ENCODE peak calls at places on chromosomes 16 and 17, in ten cellular contexts. J is OCI-LY7, T is lung, I is cardiac muscle cell, Z is heart left ventricle, W is Panc1, M is astrocyte of the cerebellum, L is body of pancreas, F is foreskin fibroblast, B is epithelial cell of esophagus. O is an unnamed sample.

GRCh38 chr17:51617876-51618455 is 357.6 kb downstream of the UTP18 start:
- DNase-seq in J (no peak), T (no peak), I (no peak), Z (no peak), W (no peak), M (no peak), L (no peak), F (no peak), B (no peak), O (no peak)

GRCh38 chr17:7558544-7559306 is at the start of gene TNFSF13:
- DNase-seq in J (no peak), T (peak), I (no peak), Z (no peak), W (no peak), M (no peak), L (peak), F (peak), B (no peak), O (no peak)

GRCh38 chr16:57187508-57187854 is 1.4 kb downstream of the RSPRY1 start:
- DNase-seq in J (peak), T (no peak), I (no peak), Z (no peak), W (no peak), M (no peak), L (peak), F (no peak), B (no peak), O (no peak)

GRCh38 chr16:77711775-77712174 is 10.5 kb upstream of the NUDT7 start:
- DNase-seq in J (no peak), T (no peak), I (no peak), Z (no peak), W (no peak), M (peak), L (no peak), F (no peak), B (no peak), O (no peak)

GRCh38 chr17:77736721-77737120 is 221.8 kb upstream of the TNRC6C start:
- DNase-seq in J (no peak), T (no peak), I (no peak), Z (no peak), W (no peak), M (no peak), L (no peak), F (no peak), B (no peak), O (no peak)

GRCh38 chr16:22628994-22629393 is 118.3 kb downstream of the NPIPB5 start:
- DNase-seq in J (no peak), T (no peak), I (no peak), Z (no peak), W (no peak), M (no peak), L (no peak), F (no peak), B (no peak), O (no peak)

GRCh38 chr17:40561871-40562611 is 3.2 kb downstream of the CCR7 start:
- DNase-seq in J (peak), T (no peak), I (no peak), Z (no peak), W (no peak), M (no peak), L (no peak), F (no peak), B (no peak), O (peak)

GRCh38 chr16:23403547-23403946 is 49.4 kb downstream of the COG7 start:
- DNase-seq in J (no peak), T (no peak), I (no peak), Z (no peak), W (no peak), M (no peak), L (no peak), F (no peak), B (no peak), O (no peak)

GRCh38 chr17:74770498-74771318 is 5.4 kb downstream of the NAT9 start:
- DNase-seq in J (peak), T (peak), I (peak), Z (peak), W (no peak), M (no peak), L (peak), F (peak), B (peak), O (peak)

GRCh38 chr17:71632328-71632727 is 488.5 kb upstream of the SOX9 start:
- DNase-seq in J (no peak), T (no peak), I (no peak), Z (no peak), W (no peak), M (peak), L (no peak), F (peak), B (peak), O (no peak)

GRCh38 chr17:1143573-1143972 is 36.2 kb downstream of the ABR start:
- DNase-seq in J (no peak), T (no peak), I (peak), Z (no peak), W (no peak), M (no peak), L (no peak), F (peak), B (no peak), O (no peak)

GRCh38 chr16:51131619-51132018 is 19.5 kb downstream of the SALL1 start:
- DNase-seq in J (no peak), T (no peak), I (no peak), Z (no peak), W (no peak), M (no peak), L (no peak), F (no peak), B (no peak), O (no peak)

GRCh38 chr16:31696968-31697743 is 169.5 kb downstream of the AHSP start:
- DNase-seq in J (peak), T (no peak), I (peak), Z (no peak), W (peak), M (no peak), L (no peak), F (peak), B (peak), O (no peak)

GRCh38 chr17:21042434-21043295 is at the start of gene USP22:
- DNase-seq in J (peak), T (no peak), I (peak), Z (no peak), W (no peak), M (no peak), L (peak), F (no peak), B (no peak), O (peak)

GRCh38 chr17:61410100-61410551 is 10.5 kb downstream of the TBX2 start:
- DNase-seq in J (no peak), T (no peak), I (no peak), Z (no peak), W (no peak), M (no peak), L (no peak), F (peak), B (no peak), O (no peak)

GRCh38 chr16:73213761-73214480 is 166.0 kb upstream of the ZFHX3 start:
- DNase-seq in J (no peak), T (no peak), I (no peak), Z (no peak), W (no peak), M (no peak), L (no peak), F (peak), B (no peak), O (no peak)

GRCh38 chr17:55783684-55784245 is 32.9 kb downstream of the PCTP start:
- DNase-seq in J (no peak), T (peak), I (no peak), Z (peak), W (no peak), M (no peak), L (peak), F (peak), B (peak), O (no peak)

GRCh38 chr16:69233124-69233523 is 46.2 kb downstream of the SNTB2 start:
- DNase-seq in J (no peak), T (no peak), I (no peak), Z (no peak), W (no peak), M (no peak), L (no peak), F (no peak), B (no peak), O (no peak)

GRCh38 chr16:4486126-4486893 is 10.1 kb downstream of the HMOX2 start:
- DNase-seq in J (no peak), T (no peak), I (peak), Z (peak), W (no peak), M (no peak), L (peak), F (no peak), B (no peak), O (no peak)

GRCh38 chr17:41896726-41897125 is 22.0 kb downstream of the ACLY start:
- DNase-seq in J (no peak), T (no peak), I (no peak), Z (no peak), W (no peak), M (no peak), L (no peak), F (peak), B (no peak), O (no peak)

GRCh38 chr16:12700161-12700560 is 103.5 kb downstream of the CPPED1 start:
- DNase-seq in J (no peak), T (no peak), I (no peak), Z (no peak), W (no peak), M (no peak), L (no peak), F (no peak), B (no peak), O (no peak)

GRCh38 chr17:48693178-48693577 is 29.1 kb downstream of the PRAC1 start:
- DNase-seq in J (no peak), T (no peak), I (no peak), Z (no peak), W (no peak), M (no peak), L (no peak), F (no peak), B (no peak), O (no peak)

GRCh38 chr17:50765454-50766221 is 1.7 kb downstream of the ANKRD40CL start:
- DNase-seq in J (peak), T (no peak), I (no peak), Z (no peak), W (no peak), M (no peak), L (no peak), F (no peak), B (no peak), O (no peak)

GRCh38 chr16:6165330-6165984 is 1067.9 kb upstream of the EEF2KMT start:
- DNase-seq in J (no peak), T (no peak), I (no peak), Z (no peak), W (no peak), M (peak), L (no peak), F (peak), B (peak), O (no peak)
- TF ChIP-seq CTCF in J (peak), T (no peak), I (no peak), Z (no peak), W (peak), M (peak), L (no peak), F (no peak), B (peak), O (no peak)

GRCh38 chr17:5115673-5116651 is at the start of gene USP6:
- DNase-seq in J (no peak), T (no peak), I (no peak), Z (no peak), W (no peak), M (no peak), L (no peak), F (no peak), B (no peak), O (no peak)

GRCh38 chr17:5111402-5112204 is at the start of gene ZNF232:
- DNase-seq in J (peak), T (peak), I (peak), Z (peak), W (peak), M (peak), L (peak), F (peak), B (peak), O (peak)

GRCh38 chr17:5110816-5111215 is 862 bp downstream of the ZNF232 start:
- DNase-seq in J (peak), T (no peak), I (no peak), Z (no peak), W (no peak), M (no peak), L (no peak), F (no peak), B (no peak), O (no peak)
- TF ChIP-seq CTCF in J (no peak), T (no peak), I (no peak), Z (no peak), W (no peak), M (no peak), L (no peak), F (no peak), B (no peak), O (no peak)

GRCh38 chr17:29179232-29180036 is 764 bp downstream of the MYO18A start:
- DNase-seq in J (no peak), T (peak), I (peak), Z (peak), W (no peak), M (no peak), L (peak), F (peak), B (peak), O (no peak)
- TF ChIP-seq CTCF in J (no peak), T (no peak), I (no peak), Z (no peak), W (no peak), M (no peak), L (no peak), F (no peak), B (no peak), O (no peak)

GRCh38 chr17:37607637-37608368 is 1.4 kb downstream of the SYNRG start:
- DNase-seq in J (peak), T (no peak), I (no peak), Z (no peak), W (no peak), M (no peak), L (no peak), F (no peak), B (no peak), O (peak)

GRCh38 chr17:37605813-37606505 is 3.3 kb downstream of the SYNRG start:
- DNase-seq in J (peak), T (no peak), I (no peak), Z (no peak), W (no peak), M (no peak), L (peak), F (peak), B (no peak), O (no peak)

GRCh38 chr17:37610971-37611370 is 1.8 kb upstream of the SYNRG start:
- DNase-seq in J (peak), T (no peak), I (no peak), Z (no peak), W (no peak), M (no peak), L (no peak), F (peak), B (no peak), O (no peak)

GRCh38 chr17:37608369-37609169 is 649 bp downstream of the SYNRG start:
- DNase-seq in J (peak), T (no peak), I (peak), Z (no peak), W (no peak), M (no peak), L (no peak), F (peak), B (peak), O (no peak)

GRCh38 chr17:37609170-37610040 is at the start of gene SYNRG:
- DNase-seq in J (peak), T (peak), I (peak), Z (peak), W (no peak), M (peak), L (peak), F (peak), B (peak), O (peak)
- TF ChIP-seq CTCF in J (peak), T (peak), I (peak), Z (peak), W (peak), M (peak), L (peak), F (peak), B (peak), O (no peak)

GRCh38 chr17:81480140-81480917 is 32.3 kb downstream of the ACTG1 start:
- DNase-seq in J (no peak), T (no peak), I (no peak), Z (peak), W (no peak), M (peak), L (peak), F (peak), B (peak), O (no peak)
- TF ChIP-seq CTCF in J (no peak), T (no peak), I (peak), Z (no peak), W (no peak), M (no peak), L (no peak), F (no peak), B (no peak), O (no peak)

O was measured in activated B cell treated with CpG ODN at 0.5 μM for 24 hours.